ENCODE peak calls at places on chromosomes 12 and 14, in ten cellular contexts. T is activated CD4-positive, alpha-beta T cell treated with anti-CD3 and anti-CD28 coated beads for 48 hours; U is T-helper 9 cell; P is CD14-positive monocyte; O is OCI-LY7; D is chondrocyte; J is MV-4-11; X is adipocyte; S is NCI-H1436; K is NCI-H2081. N is an unnamed sample.

GRCh38 chr12:76878045-76878898 is 547 bp downstream of the CSRP2 start:
- DNase-seq in D (no peak), P (no peak), X (peak), T (peak), K (peak), O (peak), J (no peak), S (peak), U (no peak), N (peak)

GRCh38 chr12:50353404-50353803 is 43.0 kb downstream of the FAM186A start:
- DNase-seq in P (no peak), U (no peak), S (no peak), J (no peak), X (no peak), O (no peak), T (no peak), K (no peak), D (no peak), N (no peak)

GRCh38 chr12:111841236-111841749 is 735 bp upstream of the MAPKAPK5 start:
- DNase-seq in X (no peak), O (no peak), D (no peak), U (no peak), S (no peak), T (no peak), J (no peak), P (no peak), K (peak), N (no peak)

GRCh38 chr14:75981426-75981825 is 369 bp downstream of the TGFB3 start:
- DNase-seq in D (no peak), U (no peak), X (no peak), P (no peak), K (peak), S (no peak), O (peak), T (peak), J (no peak), N (no peak)

GRCh38 chr12:28177862-28178261 is 12.4 kb upstream of the CCDC91 start:
- DNase-seq in J (no peak), P (no peak), O (no peak), X (no peak), U (no peak), T (no peak), D (no peak), K (no peak), S (no peak), N (no peak)

GRCh38 chr14:64806202-64806861 is 73.4 kb downstream of the SPTB start:
- DNase-seq in D (no peak), P (no peak), J (no peak), S (no peak), X (peak), T (no peak), O (no peak), K (no peak), U (no peak), N (no peak)

GRCh38 chr12:113453330-113453729 is 18.3 kb downstream of the LHX5 start:
- DNase-seq in K (no peak), P (no peak), X (no peak), O (no peak), J (no peak), D (no peak), T (no peak), U (no peak), S (no peak), N (no peak)

GRCh38 chr12:124698211-124698997 is 131.0 kb upstream of the NCOR2 start:
- DNase-seq in O (no peak), U (no peak), P (no peak), S (no peak), X (peak), K (no peak), J (no peak), D (no peak), T (no peak), N (no peak)

GRCh38 chr12:45050751-45051489 is at the start of gene DBX2:
- DNase-seq in O (no peak), T (peak), U (no peak), X (peak), J (no peak), K (peak), S (no peak), P (no peak), D (peak), N (no peak)

GRCh38 chr14:38004610-38004879 is 203.2 kb upstream of the SSTR1 start:
- DNase-seq in K (no peak), T (no peak), P (no peak), D (no peak), S (no peak), O (peak), X (no peak), J (no peak), U (no peak), N (no peak)

N was measured in esophagus muscularis mucosa.